ENCODE peak calls at places on chromosomes 16 and 17, in six cellular contexts. One of them, this sample, is unnamed.

GRCh38 chr17:17039911-17040310 is 2.3 kb upstream of the MPRIP start:
- DNase-seq in CD8-positive, alpha-beta T cell: no peak
- DNase-seq in AG10803: no peak
- DNase-seq in GM23338: no peak
- DNase-seq in fibroblast of pulmonary artery: no peak
- DNase-seq in A549: no peak
- DNase-seq in this sample: no peak

GRCh38 chr17:37124074-37124824 is 175.5 kb downstream of the AATF start:
- DNase-seq in CD8-positive, alpha-beta T cell: no peak
- DNase-seq in AG10803: no peak
- DNase-seq in GM23338: no peak
- DNase-seq in fibroblast of pulmonary artery: peak
- DNase-seq in A549: no peak
- DNase-seq in this sample: peak

GRCh38 chr17:29954405-29954804 is 13.0 kb downstream of the EFCAB5 start:
- DNase-seq in CD8-positive, alpha-beta T cell: no peak
- DNase-seq in AG10803: no peak
- DNase-seq in GM23338: peak
- DNase-seq in fibroblast of pulmonary artery: no peak
- DNase-seq in A549: no peak
- DNase-seq in this sample: no peak

GRCh38 chr16:66133641-66134402 is 232.7 kb upstream of the CDH5 start:
- DNase-seq in CD8-positive, alpha-beta T cell: no peak
- DNase-seq in AG10803: peak
- DNase-seq in GM23338: no peak
- DNase-seq in fibroblast of pulmonary artery: no peak
- DNase-seq in A549: no peak
- DNase-seq in this sample: no peak

GRCh38 chr16:27321013-27321960 is 7.5 kb downstream of the IL4R start:
- DNase-seq in CD8-positive, alpha-beta T cell: no peak
- DNase-seq in AG10803: peak
- DNase-seq in GM23338: no peak
- DNase-seq in fibroblast of pulmonary artery: peak
- DNase-seq in A549: no peak
- DNase-seq in this sample: peak

GRCh38 chr16:71629617-71630016 is 3.6 kb downstream of the MARVELD3 start:
- DNase-seq in CD8-positive, alpha-beta T cell: no peak
- DNase-seq in AG10803: no peak
- DNase-seq in GM23338: no peak
- DNase-seq in fibroblast of pulmonary artery: no peak
- DNase-seq in A549: no peak
- DNase-seq in this sample: no peak

GRCh38 chr17:40063915-40064531 is 1.3 kb downstream of the THRA start:
- DNase-seq in CD8-positive, alpha-beta T cell: no peak
- DNase-seq in AG10803: no peak
- DNase-seq in GM23338: no peak
- DNase-seq in fibroblast of pulmonary artery: no peak
- DNase-seq in A549: no peak
- DNase-seq in this sample: no peak

GRCh38 chr17:27315322-27315721 is 21.4 kb downstream of the WSB1 start:
- DNase-seq in CD8-positive, alpha-beta T cell: no peak
- DNase-seq in AG10803: peak
- DNase-seq in GM23338: no peak
- DNase-seq in fibroblast of pulmonary artery: peak
- DNase-seq in A549: no peak
- DNase-seq in this sample: peak

GRCh38 chr16:66616169-66616568 is 11.7 kb downstream of the CMTM3 start:
- DNase-seq in CD8-positive, alpha-beta T cell: no peak
- DNase-seq in AG10803: peak
- DNase-seq in GM23338: no peak
- DNase-seq in fibroblast of pulmonary artery: no peak
- DNase-seq in A549: no peak
- DNase-seq in this sample: no peak

DNA sequence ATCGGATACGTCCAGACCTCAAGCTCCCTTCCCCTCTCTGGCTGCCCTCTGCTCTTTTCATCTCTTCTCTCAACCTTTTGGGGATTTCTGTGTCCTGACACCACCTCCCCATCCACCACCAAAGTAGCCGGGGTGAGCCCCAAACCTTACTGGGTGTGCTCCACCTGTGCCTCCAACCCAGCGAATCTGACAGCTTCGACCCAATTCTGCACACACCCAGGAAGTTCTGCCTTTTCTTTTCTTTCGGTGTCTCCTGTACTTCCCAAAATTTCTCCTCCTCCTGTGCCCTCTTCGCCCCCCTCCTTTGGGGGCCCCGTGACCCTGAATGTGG is 562 bp downstream of the KCTD11 start:
- DNase-seq in CD8-positive, alpha-beta T cell: no peak
- DNase-seq in AG10803: no peak
- DNase-seq in GM23338: no peak
- DNase-seq in fibroblast of pulmonary artery: no peak
- DNase-seq in A549: no peak
- DNase-seq in this sample: no peak
- TF ChIP-seq CTCF in CD8-positive, alpha-beta T cell: no peak
- TF ChIP-seq CTCF in AG10803: no peak
- TF ChIP-seq CTCF in GM23338: no peak
- TF ChIP-seq CTCF in fibroblast of pulmonary artery: no peak
- TF ChIP-seq CTCF in A549: no peak
- TF ChIP-seq CTCF in this sample: no peak

GRCh38 chr17:6078370-6078950 is 8.3 kb downstream of the WSCD1 start:
- DNase-seq in CD8-positive, alpha-beta T cell: no peak
- DNase-seq in AG10803: no peak
- DNase-seq in GM23338: no peak
- DNase-seq in fibroblast of pulmonary artery: no peak
- DNase-seq in A549: no peak
- DNase-seq in this sample: no peak

GRCh38 chr17:6077746-6078145 is 7.6 kb downstream of the WSCD1 start:
- DNase-seq in CD8-positive, alpha-beta T cell: no peak
- DNase-seq in AG10803: no peak
- DNase-seq in GM23338: no peak
- DNase-seq in fibroblast of pulmonary artery: no peak
- DNase-seq in A549: no peak
- DNase-seq in this sample: no peak

GRCh38 chr17:6079960-6080359 is 9.8 kb downstream of the WSCD1 start:
- DNase-seq in CD8-positive, alpha-beta T cell: no peak
- DNase-seq in AG10803: no peak
- DNase-seq in GM23338: no peak
- DNase-seq in fibroblast of pulmonary artery: no peak
- DNase-seq in A549: no peak
- DNase-seq in this sample: no peak

GRCh38 chr17:6080711-6081430 is 10.7 kb downstream of the WSCD1 start:
- DNase-seq in CD8-positive, alpha-beta T cell: no peak
- DNase-seq in AG10803: no peak
- DNase-seq in GM23338: no peak
- DNase-seq in fibroblast of pulmonary artery: no peak
- DNase-seq in A549: no peak
- DNase-seq in this sample: no peak

GRCh38 chr17:6079155-6079554 is 9.0 kb downstream of the WSCD1 start:
- DNase-seq in CD8-positive, alpha-beta T cell: no peak
- DNase-seq in AG10803: no peak
- DNase-seq in GM23338: no peak
- DNase-seq in fibroblast of pulmonary artery: no peak
- DNase-seq in A549: no peak
- DNase-seq in this sample: no peak
- H3K4me3 ChIP-seq in CD8-positive, alpha-beta T cell: no peak
- H3K4me3 ChIP-seq in AG10803: no peak
- H3K4me3 ChIP-seq in GM23338: no peak
- H3K4me3 ChIP-seq in fibroblast of pulmonary artery: no peak
- H3K4me3 ChIP-seq in A549: no peak
- H3K4me3 ChIP-seq in this sample: no peak

GRCh38 chr16:80687606-80688005 is 116.8 kb downstream of the CDYL2 start:
- DNase-seq in CD8-positive, alpha-beta T cell: no peak
- DNase-seq in AG10803: no peak
- DNase-seq in GM23338: no peak
- DNase-seq in fibroblast of pulmonary artery: peak
- DNase-seq in A549: no peak
- DNase-seq in this sample: no peak
- TF ChIP-seq CTCF in CD8-positive, alpha-beta T cell: no peak
- TF ChIP-seq CTCF in AG10803: no peak
- TF ChIP-seq CTCF in GM23338: no peak
- TF ChIP-seq CTCF in fibroblast of pulmonary artery: no peak
- TF ChIP-seq CTCF in A549: no peak
- TF ChIP-seq CTCF in this sample: no peak

GRCh38 chr17:18382441-18383078 is 5.0 kb downstream of the EVPLL start:
- DNase-seq in CD8-positive, alpha-beta T cell: no peak
- DNase-seq in AG10803: no peak
- DNase-seq in GM23338: peak
- DNase-seq in fibroblast of pulmonary artery: no peak
- DNase-seq in A549: no peak
- DNase-seq in this sample: no peak

GRCh38 chr17:18379246-18380146 is 1.9 kb downstream of the EVPLL start:
- DNase-seq in CD8-positive, alpha-beta T cell: no peak
- DNase-seq in AG10803: no peak
- DNase-seq in GM23338: no peak
- DNase-seq in fibroblast of pulmonary artery: no peak
- DNase-seq in A549: no peak
- DNase-seq in this sample: peak

GRCh38 chr17:18381953-18382245 is 4.3 kb downstream of the EVPLL start:
- DNase-seq in CD8-positive, alpha-beta T cell: no peak
- DNase-seq in AG10803: no peak
- DNase-seq in GM23338: no peak
- DNase-seq in fibroblast of pulmonary artery: no peak
- DNase-seq in A549: no peak
- DNase-seq in this sample: no peak

GRCh38 chr17:18380471-18381157 is 3.0 kb downstream of the EVPLL start:
- DNase-seq in CD8-positive, alpha-beta T cell: no peak
- DNase-seq in AG10803: no peak
- DNase-seq in GM23338: no peak
- DNase-seq in fibroblast of pulmonary artery: no peak
- DNase-seq in A549: no peak
- DNase-seq in this sample: no peak

DNA sequence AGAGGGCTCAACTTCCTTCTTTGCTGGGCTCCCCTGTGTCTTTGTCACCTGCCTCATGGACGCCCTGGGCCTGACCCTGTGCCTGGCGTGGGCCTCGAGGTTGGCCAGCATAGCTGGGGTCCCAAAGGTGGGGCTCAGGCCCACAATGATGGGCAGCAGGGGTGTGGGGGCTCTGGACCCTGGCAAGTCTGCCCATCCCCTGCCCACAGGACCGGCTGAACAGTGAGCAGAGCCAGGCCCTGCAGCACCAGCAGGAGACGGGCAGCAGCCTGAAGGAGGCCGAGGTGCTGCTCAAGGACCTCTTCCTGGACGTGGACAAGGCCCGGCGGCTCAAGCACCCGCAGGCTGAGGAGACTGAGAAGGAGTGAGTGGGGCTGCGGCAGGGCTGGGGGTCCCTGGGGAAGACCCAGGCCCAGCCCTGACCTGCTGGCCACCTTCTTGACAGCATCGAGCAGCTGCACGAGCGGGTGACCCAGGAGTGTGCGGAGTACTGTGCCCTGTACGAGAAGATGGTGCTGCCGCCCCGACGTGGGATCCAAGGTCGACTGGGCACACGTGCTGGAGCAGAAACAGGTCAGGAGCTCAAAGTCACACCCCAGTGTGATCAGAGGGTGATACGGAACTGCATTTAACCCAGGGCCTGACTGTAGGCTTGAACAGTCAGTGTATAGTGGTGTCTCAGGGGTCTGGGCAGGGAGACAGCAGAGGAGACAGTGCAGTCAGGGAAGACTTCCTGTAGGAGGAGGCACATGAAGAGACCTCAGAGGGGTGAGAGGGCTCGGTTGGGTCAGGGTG is 3.8 kb downstream of the EVPLL start:
- DNase-seq in CD8-positive, alpha-beta T cell: no peak
- DNase-seq in AG10803: no peak
- DNase-seq in GM23338: no peak
- DNase-seq in fibroblast of pulmonary artery: no peak
- DNase-seq in A549: no peak
- DNase-seq in this sample: no peak
- H3K4me3 ChIP-seq in CD8-positive, alpha-beta T cell: no peak
- H3K4me3 ChIP-seq in AG10803: no peak
- H3K4me3 ChIP-seq in GM23338: no peak
- H3K4me3 ChIP-seq in fibroblast of pulmonary artery: no peak
- H3K4me3 ChIP-seq in A549: no peak
- H3K4me3 ChIP-seq in this sample: no peak

This sample was measured in epithelial cell of esophagus.